ENCODE peak calls at places on chromosomes 12 and 14, in ten cellular contexts. S is activated naive CD8-positive, alpha-beta T cell treated with anti-CD3 and anti-CD28 coated beads, Interleukin-2, amount 50 U/mL, for 16 hours; Q is T-helper 2 cell; I is stimulated activated CD4-positive, alpha-beta T cell treated with anti-CD3 and anti-CD28 coated beads, Interleukin-15, amount 100 ng/mL, for 24 hours; D is T-cell; F is HCT116; H is mucosa of descending colon; Y is right cardiac atrium; X is nucleus accumbens; E is renal cortical epithelial cell. G is an unnamed sample.

GRCh38 chr14:104994988-104995387 is 9.4 kb downstream of the CLBA1 start:
- DNase-seq in I (no peak), D (no peak), Q (no peak), Y (no peak), S (no peak), H (peak), E (no peak), F (no peak), X (no peak), G (no peak)

GRCh38 chr12:85951823-85952222 is 77.7 kb downstream of the NTS start:
- DNase-seq in E (peak), Q (no peak), S (no peak), X (no peak), I (no peak), H (no peak), F (peak), D (no peak), Y (no peak), G (no peak)

GRCh38 chr12:18570543-18570942 is 167.3 kb downstream of the PLCZ1 start:
- DNase-seq in S (no peak), Q (no peak), Y (no peak), X (no peak), E (no peak), D (no peak), H (no peak), I (no peak), F (no peak), G (no peak)

GRCh38 chr12:31922341-31923062 is 36.7 kb upstream of the RESF1 start:
- DNase-seq in S (no peak), F (peak), Q (no peak), I (no peak), D (no peak), Y (no peak), H (no peak), E (peak), X (no peak), G (no peak)

GRCh38 chr12:67531051-67531450 is 117.5 kb upstream of the DYRK2 start:
- DNase-seq in Y (no peak), S (no peak), I (no peak), H (no peak), D (no peak), F (no peak), X (no peak), Q (no peak), E (no peak), G (no peak)

GRCh38 chr12:2125651-2126050 is 72.9 kb downstream of the CACNA1C start:
- DNase-seq in X (peak), H (no peak), Q (no peak), I (no peak), E (no peak), S (no peak), F (no peak), Y (no peak), D (no peak), G (no peak)

GRCh38 chr12:104370989-104371870 is 67.7 kb downstream of the EID3 start:
- DNase-seq in Q (no peak), F (no peak), E (peak), I (no peak), H (no peak), X (no peak), S (no peak), Y (no peak), D (no peak), G (no peak)

GRCh38 chr14:34331728-34332623 is 130.1 kb downstream of the SPTSSA start:
- DNase-seq in F (peak), H (peak), Y (peak), S (peak), X (peak), I (peak), D (peak), Q (peak), E (peak), G (no peak)

GRCh38 chr14:101476931-101477553 is 84.3 kb upstream of the DIO3 start:
- DNase-seq in S (no peak), X (no peak), D (no peak), F (peak), Q (no peak), E (peak), I (no peak), Y (no peak), H (peak), G (no peak)

GRCh38 chr12:113239811-113240331 is 18.6 kb downstream of the TPCN1 start:
- DNase-seq in S (no peak), H (peak), X (peak), Y (peak), E (peak), F (no peak), I (no peak), Q (no peak), D (no peak), G (no peak)

GRCh38 chr14:103188691-103189480 is 65.6 kb downstream of the TNFAIP2 start:
- DNase-seq in E (no peak), Q (no peak), I (peak), Y (peak), H (no peak), F (no peak), D (no peak), S (no peak), X (no peak), G (no peak)

GRCh38 chr12:122865268-122866231 is 30.3 kb downstream of the HIP1R start:
- DNase-seq in H (peak), Y (peak), E (no peak), X (no peak), Q (no peak), I (peak), F (peak), S (no peak), D (no peak), G (no peak)

GRCh38 chr14:99315197-99315596 is 43.2 kb upstream of the BCL11B start:
- DNase-seq in Q (no peak), H (no peak), I (no peak), E (no peak), F (no peak), D (no peak), S (no peak), Y (no peak), X (no peak), G (no peak)

GRCh38 chr14:35342160-35343010 is 50.2 kb downstream of the PSMA6 start:
- DNase-seq in X (no peak), H (no peak), S (no peak), Y (peak), Q (no peak), I (no peak), F (no peak), E (no peak), D (no peak), G (no peak)

GRCh38 chr14:73526036-73526984 is 10.6 kb upstream of the ACOT1 start:
- DNase-seq in D (no peak), H (no peak), E (peak), Y (no peak), Q (no peak), S (no peak), X (no peak), I (no peak), F (no peak), G (no peak)

GRCh38 chr12:123967121-123967586 is 5.5 kb downstream of the CCDC92 start:
- DNase-seq in I (no peak), D (no peak), E (peak), Q (no peak), X (no peak), S (no peak), Y (no peak), H (no peak), F (no peak), G (no peak)

GRCh38 chr12:109863961-109864712 is 16.2 kb downstream of the GLTP start:
- DNase-seq in Y (no peak), F (no peak), H (no peak), E (peak), D (no peak), I (no peak), X (peak), Q (no peak), S (no peak), G (no peak)

GRCh38 chr14:99067141-99067920 is 204.7 kb downstream of the BCL11B start:
- DNase-seq in Y (no peak), X (no peak), H (no peak), Q (no peak), S (no peak), I (no peak), D (no peak), F (no peak), E (no peak), G (no peak)

GRCh38 chr14:106318700-106319099 is 792.3 kb downstream of the TMEM121 start:
- DNase-seq in H (no peak), E (no peak), Y (no peak), I (peak), Q (peak), X (no peak), S (no peak), F (no peak), D (peak), G (no peak)

GRCh38 chr12:45336762-45337596 is 121.1 kb downstream of the ANO6 start:
- DNase-seq in X (no peak), S (no peak), Y (no peak), D (no peak), I (no peak), E (peak), Q (no peak), F (no peak), H (no peak), G (no peak)